ENCODE peak calls at places on chromosomes 16 and 17, in ten cellular contexts. K, H, J, D, T, M, V, N, C and F are unnamed samples.
A peak's percentile ranks its signal among the peaks of the same experiment; 100 is the strongest.

GRCh38 chr16:57475711-57476339 is 10.5 kb downstream of the DOK4 start:
- DNase-seq in K (peak; percentile 33), H (peak; percentile 82), J (no peak), D (peak; percentile 69), T (no peak), M (peak; percentile 64), V (no peak), N (peak; percentile 43), C (no peak), F (peak; percentile 63)

GRCh38 chr16:84344781-84345180 is 23.6 kb upstream of the ATP2C2 start:
- DNase-seq in K (no peak), H (no peak), J (no peak), D (no peak), T (no peak), M (no peak), V (no peak), N (no peak), C (no peak), F (no peak)

GRCh38 chr16:70688266-70688742 is 2.5 kb upstream of the MTSS2 start:
- DNase-seq in K (no peak), H (no peak), J (no peak), D (peak; percentile 74), T (no peak), M (no peak), V (peak; percentile 86), N (no peak), C (peak; percentile 29), F (peak; percentile 33)

GRCh38 chr17:2688351-2689342 is 22.9 kb downstream of the CLUH start:
- DNase-seq in K (no peak), H (peak; percentile 17), J (no peak), D (no peak), T (no peak), M (no peak), V (no peak), N (peak; percentile 10), C (no peak), F (no peak)

GRCh38 chr16:49019081-49019633 is 262.5 kb downstream of the CBLN1 start:
- DNase-seq in K (no peak), H (no peak), J (no peak), D (no peak), T (no peak), M (no peak), V (no peak), N (peak; percentile 61), C (peak; percentile 26), F (no peak)

GRCh38 chr17:80441598-80442304 is 26.8 kb downstream of the ENDOV start:
- DNase-seq in K (no peak), H (no peak), J (no peak), D (no peak), T (no peak), M (no peak), V (no peak), N (no peak), C (no peak), F (no peak)

GRCh38 chr16:58882292-58882691 is 148.2 kb upstream of the GOT2 start:
- DNase-seq in K (no peak), H (peak; percentile 25), J (no peak), D (no peak), T (no peak), M (no peak), V (no peak), N (no peak), C (no peak), F (no peak)

GRCh38 chr17:16214190-16215001 is 938 bp downstream of the NCOR1 start:
- DNase-seq in K (no peak), H (peak; percentile 49), J (no peak), D (no peak), T (no peak), M (peak; percentile 15), V (no peak), N (no peak), C (peak; percentile 22), F (no peak)

GRCh38 chr17:71632328-71632727 is 488.5 kb upstream of the SOX9 start:
- DNase-seq in K (peak; percentile 10), H (no peak), J (no peak), D (peak; percentile 17), T (no peak), M (peak; percentile 40), V (no peak), N (peak; percentile 54), C (peak; percentile 20), F (peak; percentile 5)

GRCh38 chr17:54948380-54948779 is 20.1 kb downstream of the COX11 start:
- DNase-seq in K (no peak), H (no peak), J (peak; percentile 28), D (peak; percentile 73), T (peak; percentile 36), M (peak; percentile 98), V (no peak), N (peak; percentile 96), C (peak; percentile 51), F (peak; percentile 37)

GRCh38 chr16:85279402-85279801 is 167.1 kb upstream of the CIBAR2 start:
- DNase-seq in K (no peak), H (no peak), J (no peak), D (no peak), T (no peak), M (no peak), V (no peak), N (no peak), C (no peak), F (no peak)